ENCODE peak calls at places on chromosomes 1 and 21, in eight cellular contexts. One of them, this sample, is unnamed. For H3K27me3 and H3K36me3, the result is how much of the 10 kb centered on the place peaks cover.

GRCh38 chr1:6348511-6349191 is 44.9 kb downstream of the ACOT7 start:
- DNase-seq in H7: no peak
- DNase-seq in CD8-positive, alpha-beta memory T cell: peak
- DNase-seq in upper lobe of right lung: no peak
- DNase-seq in GM23248: no peak
- DNase-seq in ovary: no peak
- DNase-seq in mesendoderm: peak
- DNase-seq in cardiac muscle cell: peak
- DNase-seq in this sample: peak

GRCh38 chr1:24547195-24547594 is 8.7 kb upstream of the NCMAP start:
- DNase-seq in H7: no peak
- DNase-seq in ovary: no peak
- DNase-seq in CD8-positive, alpha-beta memory T cell: no peak
- DNase-seq in GM23248: no peak
- DNase-seq in upper lobe of right lung: no peak
- DNase-seq in mesendoderm: no peak
- DNase-seq in cardiac muscle cell: no peak
- DNase-seq in this sample: no peak

GRCh38 chr1:191648939-191649338 is 509.3 kb upstream of the RGS18 start:
- DNase-seq in cardiac muscle cell: no peak
- DNase-seq in H7: no peak
- DNase-seq in mesendoderm: no peak
- DNase-seq in upper lobe of right lung: no peak
- DNase-seq in GM23248: no peak
- DNase-seq in CD8-positive, alpha-beta memory T cell: no peak
- DNase-seq in ovary: no peak
- DNase-seq in this sample: no peak

GRCh38 chr1:10897981-10898728 is 101.7 kb upstream of the CASZ1 start:
- DNase-seq in mesendoderm: no peak
- DNase-seq in upper lobe of right lung: no peak
- DNase-seq in H7: peak
- DNase-seq in CD8-positive, alpha-beta memory T cell: no peak
- DNase-seq in GM23248: peak
- DNase-seq in cardiac muscle cell: no peak
- DNase-seq in ovary: no peak
- DNase-seq in this sample: peak

GRCh38 chr1:112618721-112619517 is at the start of gene ST7L:
- DNase-seq in H7: peak
- DNase-seq in CD8-positive, alpha-beta memory T cell: peak
- DNase-seq in cardiac muscle cell: peak
- DNase-seq in mesendoderm: peak
- DNase-seq in ovary: peak
- DNase-seq in upper lobe of right lung: peak
- DNase-seq in GM23248: peak
- DNase-seq in this sample: peak

GRCh38 chr1:42358791-42359190 is 21.8 kb upstream of the RIMKLA start:
- DNase-seq in CD8-positive, alpha-beta memory T cell: no peak
- DNase-seq in H7: no peak
- DNase-seq in ovary: no peak
- DNase-seq in GM23248: no peak
- DNase-seq in mesendoderm: no peak
- DNase-seq in upper lobe of right lung: no peak
- DNase-seq in cardiac muscle cell: no peak
- DNase-seq in this sample: no peak

GRCh38 chr1:21436488-21437340 is 3.2 kb upstream of the NBPF3 start:
- DNase-seq in H7: peak
- DNase-seq in mesendoderm: peak
- DNase-seq in cardiac muscle cell: no peak
- DNase-seq in upper lobe of right lung: no peak
- DNase-seq in ovary: no peak
- DNase-seq in CD8-positive, alpha-beta memory T cell: no peak
- DNase-seq in GM23248: peak
- DNase-seq in this sample: no peak

GRCh38 chr1:7536891-7537591 is 234.1 kb upstream of the VAMP3 start:
- DNase-seq in CD8-positive, alpha-beta memory T cell: no peak
- DNase-seq in upper lobe of right lung: no peak
- DNase-seq in cardiac muscle cell: no peak
- DNase-seq in H7: peak
- DNase-seq in GM23248: no peak
- DNase-seq in ovary: no peak
- DNase-seq in mesendoderm: peak
- DNase-seq in this sample: no peak

GRCh38 chr1:220642285-220642684 is 47.9 kb upstream of the C1orf115 start:
- DNase-seq in mesendoderm: no peak
- DNase-seq in cardiac muscle cell: no peak
- DNase-seq in upper lobe of right lung: no peak
- DNase-seq in ovary: no peak
- DNase-seq in GM23248: no peak
- DNase-seq in H7: no peak
- DNase-seq in CD8-positive, alpha-beta memory T cell: no peak
- DNase-seq in this sample: no peak

GRCh38 chr1:236810018-236810417 is 14.9 kb downstream of the MTR start:
- DNase-seq in cardiac muscle cell: no peak
- DNase-seq in mesendoderm: no peak
- DNase-seq in H7: no peak
- DNase-seq in GM23248: no peak
- DNase-seq in ovary: no peak
- DNase-seq in CD8-positive, alpha-beta memory T cell: no peak
- DNase-seq in upper lobe of right lung: no peak
- DNase-seq in this sample: no peak

GRCh38 chr1:12595839-12596821 is 21.9 kb downstream of the DHRS3 start:
- DNase-seq in upper lobe of right lung: peak
- DNase-seq in ovary: peak
- DNase-seq in cardiac muscle cell: peak
- DNase-seq in mesendoderm: peak
- DNase-seq in H7: peak
- DNase-seq in CD8-positive, alpha-beta memory T cell: no peak
- DNase-seq in GM23248: peak
- DNase-seq in this sample: peak

GRCh38 chr1:60904079-60904852 is 178.1 kb upstream of the NFIA start:
- DNase-seq in GM23248: peak
- DNase-seq in cardiac muscle cell: peak
- DNase-seq in CD8-positive, alpha-beta memory T cell: no peak
- DNase-seq in mesendoderm: no peak
- DNase-seq in H7: no peak
- DNase-seq in ovary: no peak
- DNase-seq in upper lobe of right lung: no peak
- DNase-seq in this sample: peak

DNA sequence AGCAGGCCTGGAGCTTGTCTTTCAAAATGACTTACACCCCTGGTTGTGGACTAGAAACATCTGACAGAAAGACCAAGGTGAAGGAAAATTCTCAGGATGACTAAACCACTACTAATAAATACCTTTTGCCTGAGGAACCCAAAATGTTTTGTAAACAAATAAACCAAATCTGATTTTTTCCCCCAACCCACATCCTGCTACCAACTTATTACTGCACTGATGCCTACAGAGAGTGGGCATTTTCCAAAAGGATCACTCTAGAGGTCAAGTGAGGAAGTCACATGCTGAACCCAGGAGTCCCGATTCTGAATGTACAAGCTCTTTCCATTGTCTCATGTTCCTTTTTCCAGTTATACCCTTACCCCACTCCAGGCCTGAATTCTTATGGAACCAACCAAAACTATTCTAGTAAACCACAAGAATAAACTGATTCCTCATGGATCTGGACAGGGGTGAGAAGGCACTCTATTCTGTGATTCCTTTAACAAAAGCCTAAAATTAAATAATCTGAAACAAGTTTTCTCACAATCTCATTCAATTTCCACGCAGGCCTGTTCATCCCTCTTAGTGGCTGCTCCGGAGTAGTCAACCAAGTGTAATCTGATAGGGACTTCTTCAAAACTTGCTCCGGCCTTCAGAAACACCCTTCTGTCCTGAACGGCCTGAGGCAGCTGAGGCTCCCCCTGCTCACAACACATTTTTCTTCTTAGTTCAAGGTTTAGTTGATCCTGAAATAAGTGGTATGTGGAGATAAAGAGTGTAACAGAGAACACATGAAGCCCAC is 1.4 kb downstream of the PI4KB start:
- DNase-seq in H7: no peak
- DNase-seq in cardiac muscle cell: no peak
- DNase-seq in ovary: no peak
- DNase-seq in upper lobe of right lung: no peak
- DNase-seq in CD8-positive, alpha-beta memory T cell: no peak
- DNase-seq in mesendoderm: no peak
- DNase-seq in GM23248: peak
- DNase-seq in this sample: no peak
- H3K4me3 ChIP-seq in H7: peak
- H3K4me3 ChIP-seq in cardiac muscle cell: peak
- H3K4me3 ChIP-seq in ovary: peak
- H3K4me3 ChIP-seq in upper lobe of right lung: peak
- H3K4me3 ChIP-seq in CD8-positive, alpha-beta memory T cell: peak
- H3K4me3 ChIP-seq in mesendoderm: no peak
- H3K4me3 ChIP-seq in GM23248: peak
- H3K4me3 ChIP-seq in this sample: peak

DNA sequence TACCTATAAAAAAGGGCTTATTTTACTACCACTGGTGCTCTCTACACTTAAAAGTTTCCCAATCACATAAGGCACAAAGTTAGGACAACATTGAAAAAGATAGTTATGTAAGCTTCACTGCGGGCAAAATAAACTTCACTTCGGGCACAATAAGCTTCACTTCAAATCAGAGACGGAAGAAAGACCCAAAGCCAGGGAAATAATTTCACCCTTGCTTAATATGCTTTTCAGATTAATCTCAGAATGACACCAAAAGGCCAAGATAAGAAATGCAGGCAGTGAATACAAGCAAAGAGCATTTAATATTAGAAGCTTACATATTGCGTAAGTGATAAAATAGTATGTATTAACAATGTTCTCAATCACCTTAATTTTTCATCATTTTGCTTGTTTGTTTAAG is 444.2 kb downstream of the SETD4 start:
- DNase-seq in CD8-positive, alpha-beta memory T cell: no peak
- DNase-seq in upper lobe of right lung: no peak
- DNase-seq in H7: no peak
- DNase-seq in GM23248: peak
- DNase-seq in ovary: no peak
- DNase-seq in mesendoderm: no peak
- DNase-seq in cardiac muscle cell: peak
- DNase-seq in this sample: no peak
- H3K27me3 ChIP-seq in CD8-positive, alpha-beta memory T cell: under half
- H3K27me3 ChIP-seq in upper lobe of right lung: under half
- H3K27me3 ChIP-seq in H7: under half
- H3K27me3 ChIP-seq in GM23248: under half
- H3K27me3 ChIP-seq in ovary: under half
- H3K27me3 ChIP-seq in mesendoderm: under half
- H3K27me3 ChIP-seq in cardiac muscle cell: under half
- H3K27me3 ChIP-seq in this sample: under half

GRCh38 chr1:13788795-13789194 is 88.8 kb downstream of the PRDM2 start:
- DNase-seq in upper lobe of right lung: no peak
- DNase-seq in cardiac muscle cell: no peak
- DNase-seq in H7: no peak
- DNase-seq in mesendoderm: peak
- DNase-seq in GM23248: no peak
- DNase-seq in CD8-positive, alpha-beta memory T cell: no peak
- DNase-seq in ovary: no peak
- DNase-seq in this sample: no peak
- H3K36me3 ChIP-seq in upper lobe of right lung: under half
- H3K36me3 ChIP-seq in cardiac muscle cell: under half
- H3K36me3 ChIP-seq in H7: under half
- H3K36me3 ChIP-seq in mesendoderm: under half
- H3K36me3 ChIP-seq in GM23248: under half
- H3K36me3 ChIP-seq in CD8-positive, alpha-beta memory T cell: under half
- H3K36me3 ChIP-seq in ovary: under half
- H3K36me3 ChIP-seq in this sample: half or more

DNA sequence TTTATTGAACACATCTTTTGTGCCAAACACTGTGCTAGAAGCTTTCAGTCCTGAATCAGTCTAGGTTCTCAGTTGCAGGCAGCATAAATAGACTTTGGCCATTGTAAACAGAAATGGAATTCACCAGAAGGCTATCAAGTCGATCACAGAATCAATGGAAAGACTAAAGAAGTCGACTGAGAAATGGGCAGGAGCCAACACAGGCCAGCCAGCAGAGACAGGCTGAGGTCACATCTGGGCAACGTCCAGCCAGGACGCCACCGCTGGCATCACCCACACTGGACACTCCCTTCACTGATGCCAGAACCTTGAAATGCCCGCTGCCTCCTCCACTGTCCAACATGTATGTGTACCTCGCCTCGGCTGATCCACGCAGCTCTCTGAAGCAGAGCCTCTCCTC is 5.5 kb upstream of the CNTN2 start:
- DNase-seq in CD8-positive, alpha-beta memory T cell: no peak
- DNase-seq in H7: no peak
- DNase-seq in GM23248: no peak
- DNase-seq in ovary: no peak
- DNase-seq in cardiac muscle cell: no peak
- DNase-seq in upper lobe of right lung: no peak
- DNase-seq in mesendoderm: no peak
- DNase-seq in this sample: no peak
- H3K4me3 ChIP-seq in CD8-positive, alpha-beta memory T cell: no peak
- H3K4me3 ChIP-seq in H7: no peak
- H3K4me3 ChIP-seq in GM23248: no peak
- H3K4me3 ChIP-seq in ovary: no peak
- H3K4me3 ChIP-seq in cardiac muscle cell: no peak
- H3K4me3 ChIP-seq in upper lobe of right lung: no peak
- H3K4me3 ChIP-seq in mesendoderm: no peak
- H3K4me3 ChIP-seq in this sample: no peak

GRCh38 chr1:20120796-20121195 is 1.5 kb upstream of the PLA2G2D start:
- DNase-seq in GM23248: no peak
- DNase-seq in H7: no peak
- DNase-seq in mesendoderm: no peak
- DNase-seq in cardiac muscle cell: no peak
- DNase-seq in CD8-positive, alpha-beta memory T cell: no peak
- DNase-seq in upper lobe of right lung: no peak
- DNase-seq in ovary: no peak
- DNase-seq in this sample: no peak
- H3K27me3 ChIP-seq in GM23248: under half
- H3K27me3 ChIP-seq in H7: under half
- H3K27me3 ChIP-seq in mesendoderm: under half
- H3K27me3 ChIP-seq in cardiac muscle cell: under half
- H3K27me3 ChIP-seq in CD8-positive, alpha-beta memory T cell: under half
- H3K27me3 ChIP-seq in upper lobe of right lung: under half
- H3K27me3 ChIP-seq in ovary: under half
- H3K27me3 ChIP-seq in this sample: under half

GRCh38 chr21:34126691-34127090 is 53.3 kb downstream of the MRPS6 start:
- DNase-seq in CD8-positive, alpha-beta memory T cell: no peak
- DNase-seq in ovary: no peak
- DNase-seq in cardiac muscle cell: no peak
- DNase-seq in GM23248: peak
- DNase-seq in mesendoderm: no peak
- DNase-seq in upper lobe of right lung: no peak
- DNase-seq in H7: no peak
- DNase-seq in this sample: peak
- H3K36me3 ChIP-seq in CD8-positive, alpha-beta memory T cell: under half
- H3K36me3 ChIP-seq in ovary: under half
- H3K36me3 ChIP-seq in cardiac muscle cell: under half
- H3K36me3 ChIP-seq in GM23248: under half
- H3K36me3 ChIP-seq in mesendoderm: under half
- H3K36me3 ChIP-seq in upper lobe of right lung: under half
- H3K36me3 ChIP-seq in H7: under half
- H3K36me3 ChIP-seq in this sample: half or more

This sample was measured in MG63.